ENCODE peak calls at places on chromosomes 12 and 14, in nine cellular contexts. K is cardiac muscle cell, J is GM23248, X is H9, R is left ventricle myocardium inferior, N is right atrium auricular region, B is pancreas, E is right cardiac atrium, M is IMR-90. Z is an unnamed sample.
A peak's percentile ranks its signal among the peaks of the same experiment; 100 is the strongest.

GRCh38 chr12:30930238-30931010 is 3.9 kb downstream of the TSPAN11 start:
- DNase-seq in B (no peak), X (no peak), E (no peak), N (peak; percentile 51), R (no peak), M (no peak), J (no peak), K (no peak), Z (peak; percentile 35)

GRCh38 chr12:130716918-130717306 is 813 bp upstream of the RIMBP2 start:
- DNase-seq in N (no peak), K (no peak), B (no peak), J (no peak), E (no peak), R (no peak), X (no peak), M (no peak), Z (no peak)

GRCh38 chr12:110540048-110540447 is 37.9 kb downstream of the RAD9B start:
- DNase-seq in R (no peak), N (no peak), E (no peak), J (no peak), B (no peak), K (no peak), M (no peak), X (no peak), Z (no peak)

GRCh38 chr14:53567236-53567785 is 389.3 kb downstream of the BMP4 start:
- DNase-seq in K (no peak), J (no peak), R (no peak), M (no peak), B (no peak), N (no peak), E (no peak), X (no peak), Z (no peak)

GRCh38 chr12:51323317-51323960 is 535 bp downstream of the BIN2 start:
- DNase-seq in B (no peak), N (no peak), M (no peak), J (no peak), X (no peak), K (no peak), E (no peak), R (no peak), Z (no peak)

GRCh38 chr12:69988601-69989194 is 163.7 kb downstream of the MYRFL start:
- DNase-seq in B (no peak), K (peak; percentile 80), X (no peak), M (peak; percentile 65), R (no peak), J (peak; percentile 66), N (no peak), E (no peak), Z (no peak)

GRCh38 chr12:57261385-57261784 is 10.4 kb upstream of the STAC3 start:
- DNase-seq in E (no peak), B (no peak), J (no peak), M (no peak), N (no peak), K (no peak), R (no peak), X (no peak), Z (peak; percentile 82)

GRCh38 chr12:43501705-43502104 is 50.3 kb downstream of the ADAMTS20 start:
- DNase-seq in X (no peak), E (no peak), M (peak; percentile 34), J (peak; percentile 55), B (no peak), N (no peak), K (peak; percentile 32), R (no peak), Z (no peak)

GRCh38 chr12:45331552-45331951 is 115.7 kb downstream of the ANO6 start:
- DNase-seq in N (no peak), M (peak; percentile 6), E (no peak), K (no peak), X (no peak), J (no peak), R (no peak), B (no peak), Z (no peak)

GRCh38 chr14:52551696-52552062 is 626 bp downstream of the TXNDC16 start:
- DNase-seq in N (no peak), E (no peak), B (no peak), M (peak; percentile 39), K (peak; percentile 53), X (no peak), J (peak; percentile 53), R (no peak), Z (no peak)

GRCh38 chr12:47207829-47208248 is 128.1 kb upstream of the AMIGO2 start:
- DNase-seq in X (no peak), B (no peak), J (no peak), M (no peak), E (no peak), K (no peak), R (no peak), N (no peak), Z (no peak)

GRCh38 chr12:128570191-128571065 is 253.3 kb downstream of the SLC15A4 start:
- DNase-seq in B (no peak), E (no peak), R (no peak), X (no peak), M (no peak), K (no peak), N (no peak), J (no peak), Z (no peak)

GRCh38 chr12:76470028-76470939 is 89.3 kb downstream of the OSBPL8 start:
- DNase-seq in M (peak; percentile 93), J (peak; percentile 88), X (no peak), R (no peak), N (no peak), K (peak; percentile 83), B (no peak), E (no peak), Z (no peak)
- H3K27ac ChIP-seq in M (no peak overlapping the region), J (peak overlapping the region; percentile 45), X (no peak overlapping the region), R (peak overlapping the region; percentile 84), N (peak overlapping the region; percentile 71), K (peak overlapping the region; percentile 75), B (no peak overlapping the region), E (peak overlapping the region; percentile 45), Z (no peak overlapping the region)

GRCh38 chr14:104283197-104284106 is 145.1 kb downstream of the KIF26A start:
- DNase-seq in J (no peak), M (no peak), N (no peak), K (no peak), X (peak; percentile 23), R (peak; percentile 6), E (peak; percentile 36), B (no peak), Z (peak; percentile 33)
- H3K4me1 ChIP-seq in J (no peaks in the 10 kb centered on the region), M (no peaks in the 10 kb centered on the region), N (no peaks in the 10 kb centered on the region), K (no peaks in the 10 kb centered on the region), X (no peaks in the 10 kb centered on the region), R (peaks cover 5% of the 10 kb centered on the region), E (no peaks in the 10 kb centered on the region), B (no peaks in the 10 kb centered on the region), Z (no peaks in the 10 kb centered on the region)

GRCh38 chr12:6376079-6376941 is 947 bp upstream of the SCNN1A start:
- DNase-seq in M (peak; percentile 64), E (peak; percentile 76), X (peak; percentile 83), N (peak; percentile 71), B (peak; percentile 76), J (peak; percentile 85), R (no peak), K (peak; percentile 84), Z (peak; percentile 94)
- H3K27ac ChIP-seq in M (peak overlapping the region; percentile 61), E (no peak overlapping the region), X (peak overlapping the region; percentile 48), N (no peak overlapping the region), B (peak overlapping the region; percentile 86), J (peak overlapping the region; percentile 47), R (peak overlapping the region; percentile 66), K (no peak overlapping the region), Z (peak overlapping the region; percentile 72)

GRCh38 chr14:105531088-105531957 is 4.9 kb downstream of the TMEM121 start:
- DNase-seq in M (no peak), B (no peak), N (no peak), E (peak; percentile 44), R (no peak), K (no peak), X (no peak), J (no peak), Z (no peak)

GRCh38 chr14:105530446-105531087 is 4.2 kb downstream of the TMEM121 start:
- DNase-seq in K (no peak), N (no peak), M (no peak), X (no peak), E (no peak), J (no peak), R (no peak), B (no peak), Z (no peak)

GRCh38 chr14:105528197-105528858 is 1.9 kb downstream of the TMEM121 start:
- DNase-seq in X (peak; percentile 64), N (peak; percentile 65), E (peak; percentile 95), K (peak; percentile 79), M (peak; percentile 62), R (peak; percentile 79), J (peak; percentile 90), B (peak; percentile 85), Z (peak; percentile 88)

GRCh38 chr14:105528859-105529505 is 2.6 kb downstream of the TMEM121 start:
- DNase-seq in J (peak; percentile 27), N (no peak), X (no peak), E (no peak), R (no peak), B (peak; percentile 43), M (no peak), K (peak; percentile 15), Z (no peak)

DNA sequence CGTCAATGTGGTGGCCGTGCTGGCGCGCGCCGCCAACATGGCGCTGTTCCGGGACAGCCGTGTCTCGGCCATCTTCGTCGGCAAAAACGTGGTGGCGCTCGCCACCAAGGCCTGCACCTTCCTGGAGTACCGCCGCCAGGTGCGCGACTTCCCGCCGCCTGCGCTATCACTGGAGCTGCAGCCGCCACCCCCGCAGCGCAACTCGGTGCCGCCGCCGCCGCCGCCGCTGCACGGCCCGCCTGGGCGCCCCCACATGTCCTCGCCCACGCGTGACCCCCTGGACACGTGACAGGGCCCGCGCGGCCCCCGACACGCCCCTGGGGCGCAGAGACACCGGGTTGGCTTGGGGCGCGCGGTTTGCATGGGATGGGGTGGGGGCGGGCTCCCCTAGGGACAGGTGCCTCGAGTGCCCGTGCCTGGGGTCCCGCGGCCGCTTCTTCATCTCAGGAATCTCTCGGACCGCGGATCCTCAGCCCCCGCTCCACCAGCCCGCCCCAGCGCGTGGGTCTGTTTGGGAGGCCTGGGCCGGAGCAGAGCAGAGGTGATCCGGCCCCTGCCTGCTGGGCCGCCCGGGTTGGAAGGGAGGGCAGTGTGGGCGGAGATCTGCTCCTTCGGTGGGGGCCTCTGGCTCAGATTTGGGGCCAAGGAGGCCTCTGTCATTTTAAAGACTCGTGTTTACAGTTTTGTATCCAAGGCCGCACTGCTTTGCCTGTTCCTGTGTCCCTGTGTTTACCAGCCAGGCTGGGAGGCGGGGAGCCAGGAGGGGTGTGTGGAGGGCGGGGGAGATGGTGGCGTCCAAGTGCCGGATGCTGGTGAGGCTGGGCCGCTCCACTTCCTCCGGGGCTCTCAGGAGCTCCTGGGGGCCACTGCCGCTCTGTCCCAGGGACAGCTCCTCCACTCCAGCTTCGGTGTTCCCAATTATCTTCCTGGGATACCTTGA is 3.4 kb downstream of the TMEM121 start:
- DNase-seq in E (peak; percentile 73), M (no peak), B (peak; percentile 35), R (no peak), X (no peak), J (no peak), K (no peak), N (no peak), Z (no peak)
- H3K4me1 ChIP-seq in E (no peaks in the 10 kb centered on the region), M (peaks cover 9% of the 10 kb centered on the region), B (no peaks in the 10 kb centered on the region), R (peaks cover 41% of the 10 kb centered on the region), X (no peaks in the 10 kb centered on the region), J (no peaks in the 10 kb centered on the region), K (no peaks in the 10 kb centered on the region), N (no peaks in the 10 kb centered on the region), Z (no peaks in the 10 kb centered on the region)

DNA sequence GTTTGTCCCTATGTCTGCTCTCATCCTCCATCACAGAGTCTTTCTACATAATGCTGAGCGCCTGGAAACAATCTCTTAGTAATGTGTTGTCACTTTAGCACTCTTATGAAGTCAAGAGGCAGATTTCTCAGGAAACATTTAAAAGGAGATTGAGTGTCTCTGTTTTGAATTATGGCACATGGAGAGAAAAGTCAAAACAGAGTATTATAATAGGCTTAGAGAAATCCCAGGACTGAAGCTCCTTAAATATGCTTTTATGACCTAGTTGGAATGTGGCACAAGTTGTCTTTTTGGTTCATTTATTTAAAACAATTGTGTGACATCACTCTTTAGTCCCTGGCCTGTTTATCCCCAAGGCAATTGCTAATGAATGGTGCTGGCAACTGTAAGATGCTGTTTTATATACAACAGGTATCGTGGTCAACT is 117.8 kb upstream of the HIF1A start:
- DNase-seq in E (no peak), R (no peak), B (no peak), X (no peak), N (no peak), M (no peak), J (peak; percentile 35), K (no peak), Z (no peak)
- H3K27ac ChIP-seq in E (no peak overlapping the region), R (no peak overlapping the region), B (no peak overlapping the region), X (no peak overlapping the region), N (no peak overlapping the region), M (no peak overlapping the region), J (peak overlapping the region; percentile 81), K (no peak overlapping the region), Z (no peak overlapping the region)

Z was measured in endodermal cell.